ENCODE peak calls at places on chromosomes 13 and 19, in ten cellular contexts. One of them, this sample, is unnamed.
A peak's percentile ranks its signal among the peaks of the same experiment; 100 is the strongest.

GRCh38 chr13:114101831-114102520 is 30.4 kb downstream of the RASA3 start:
- DNase-seq in IMR-90: no peak
- DNase-seq in body of pancreas: no peak
- DNase-seq in lower leg skin: no peak
- DNase-seq in GM12878: no peak
- DNase-seq in esophagus squamous epithelium: no peak
- DNase-seq in thyroid gland: no peak
- DNase-seq in tibial nerve: no peak
- DNase-seq in testis: no peak
- DNase-seq in stomach: no peak
- DNase-seq in this sample: no peak

GRCh38 chr19:5936308-5936980 is 22.4 kb downstream of the CAPS start:
- DNase-seq in IMR-90: no peak
- DNase-seq in body of pancreas: peak; percentile 54
- DNase-seq in lower leg skin: no peak
- DNase-seq in GM12878: no peak
- DNase-seq in esophagus squamous epithelium: no peak
- DNase-seq in thyroid gland: no peak
- DNase-seq in tibial nerve: no peak
- DNase-seq in testis: no peak
- DNase-seq in stomach: no peak
- DNase-seq in this sample: no peak

GRCh38 chr19:36999313-36999712 is 78.9 kb upstream of the ZNF420 start:
- DNase-seq in IMR-90: no peak
- DNase-seq in body of pancreas: no peak
- DNase-seq in lower leg skin: no peak
- DNase-seq in GM12878: no peak
- DNase-seq in esophagus squamous epithelium: no peak
- DNase-seq in thyroid gland: no peak
- DNase-seq in tibial nerve: no peak
- DNase-seq in testis: no peak
- DNase-seq in stomach: no peak
- DNase-seq in this sample: no peak

GRCh38 chr19:12828494-12828893 is 5.9 kb downstream of the RTBDN start:
- DNase-seq in IMR-90: no peak
- DNase-seq in body of pancreas: peak; percentile 54
- DNase-seq in lower leg skin: no peak
- DNase-seq in GM12878: no peak
- DNase-seq in esophagus squamous epithelium: no peak
- DNase-seq in thyroid gland: peak; percentile 16
- DNase-seq in tibial nerve: no peak
- DNase-seq in testis: no peak
- DNase-seq in stomach: peak; percentile 49
- DNase-seq in this sample: no peak

GRCh38 chr19:15251010-15251748 is 18.9 kb upstream of the EPHX3 start:
- DNase-seq in IMR-90: peak; percentile 85
- DNase-seq in body of pancreas: no peak
- DNase-seq in lower leg skin: no peak
- DNase-seq in GM12878: no peak
- DNase-seq in esophagus squamous epithelium: no peak
- DNase-seq in thyroid gland: no peak
- DNase-seq in tibial nerve: no peak
- DNase-seq in testis: no peak
- DNase-seq in stomach: no peak
- DNase-seq in this sample: peak; percentile 55

GRCh38 chr19:41998246-41999020 is 4.4 kb upstream of the ATP1A3 start:
- DNase-seq in IMR-90: peak; percentile 39
- DNase-seq in body of pancreas: peak; percentile 19
- DNase-seq in lower leg skin: no peak
- DNase-seq in GM12878: no peak
- DNase-seq in esophagus squamous epithelium: no peak
- DNase-seq in thyroid gland: peak; percentile 8
- DNase-seq in tibial nerve: no peak
- DNase-seq in testis: peak; percentile 48
- DNase-seq in stomach: peak; percentile 29
- DNase-seq in this sample: no peak

GRCh38 chr19:33868821-33869412 is 72.2 kb downstream of the KCTD15 start:
- DNase-seq in IMR-90: no peak
- DNase-seq in body of pancreas: peak; percentile 31
- DNase-seq in lower leg skin: peak; percentile 82
- DNase-seq in GM12878: no peak
- DNase-seq in esophagus squamous epithelium: no peak
- DNase-seq in thyroid gland: peak; percentile 12
- DNase-seq in tibial nerve: no peak
- DNase-seq in testis: peak; percentile 23
- DNase-seq in stomach: peak; percentile 35
- DNase-seq in this sample: no peak

GRCh38 chr19:17560205-17560595 is 4.8 kb downstream of the COLGALT1 start:
- DNase-seq in IMR-90: peak; percentile 93
- DNase-seq in body of pancreas: peak; percentile 69
- DNase-seq in lower leg skin: no peak
- DNase-seq in GM12878: no peak
- DNase-seq in esophagus squamous epithelium: no peak
- DNase-seq in thyroid gland: no peak
- DNase-seq in tibial nerve: no peak
- DNase-seq in testis: no peak
- DNase-seq in stomach: no peak
- DNase-seq in this sample: no peak

DNA sequence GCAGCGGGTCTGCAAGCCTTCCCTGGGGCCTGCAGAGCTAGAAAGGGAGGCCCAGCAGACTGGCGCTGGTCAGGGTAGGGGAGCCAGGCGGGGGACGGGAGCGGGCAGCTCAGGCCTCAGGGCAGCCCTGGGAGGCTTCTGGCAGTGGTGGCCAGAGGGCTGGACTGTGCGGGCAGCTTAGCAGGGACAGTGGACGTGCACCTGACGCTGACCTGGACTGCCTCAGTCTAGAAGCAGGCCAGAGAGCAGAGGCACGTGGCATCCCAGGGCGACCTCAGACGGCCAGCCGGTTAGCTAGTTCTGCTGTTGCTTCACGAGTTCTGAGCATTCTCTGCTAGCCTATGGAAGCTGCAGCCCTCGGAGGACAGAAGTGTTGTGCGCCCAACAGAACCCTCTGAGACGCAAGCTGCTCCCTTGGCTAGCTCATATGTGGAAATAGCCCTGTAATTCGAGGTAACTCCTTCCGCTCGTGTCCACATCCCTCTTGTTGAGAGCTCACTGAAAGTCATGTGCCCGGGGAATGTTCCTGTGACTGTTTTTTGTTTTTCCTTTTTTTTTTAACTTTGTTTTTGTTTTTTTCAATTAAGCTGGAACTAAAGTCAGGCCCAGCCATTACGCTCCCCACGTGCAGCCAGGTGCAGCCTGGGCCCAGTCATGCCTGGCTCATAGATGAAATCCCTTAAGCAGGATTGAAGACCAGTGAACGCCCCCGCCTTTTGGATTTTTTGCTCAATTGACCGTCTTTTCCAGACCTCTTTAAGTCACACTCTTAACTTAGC is 1.9 kb upstream of the FAM174C start:
- DNase-seq in IMR-90: no peak
- DNase-seq in body of pancreas: no peak
- DNase-seq in lower leg skin: no peak
- DNase-seq in GM12878: no peak
- DNase-seq in esophagus squamous epithelium: no peak
- DNase-seq in thyroid gland: no peak
- DNase-seq in tibial nerve: no peak
- DNase-seq in testis: no peak
- DNase-seq in stomach: no peak
- DNase-seq in this sample: no peak
- TF ChIP-seq POLR2A in IMR-90: peak; percentile 19
- TF ChIP-seq POLR2A in body of pancreas: peak; percentile 19
- TF ChIP-seq POLR2A in lower leg skin: no peak
- TF ChIP-seq POLR2A in GM12878: peak; percentile 77
- TF ChIP-seq POLR2A in esophagus squamous epithelium: no peak
- TF ChIP-seq POLR2A in thyroid gland: no peak
- TF ChIP-seq POLR2A in tibial nerve: no peak
- TF ChIP-seq POLR2A in testis: no peak
- TF ChIP-seq POLR2A in stomach: no peak
- TF ChIP-seq POLR2A in this sample: no peak

DNA sequence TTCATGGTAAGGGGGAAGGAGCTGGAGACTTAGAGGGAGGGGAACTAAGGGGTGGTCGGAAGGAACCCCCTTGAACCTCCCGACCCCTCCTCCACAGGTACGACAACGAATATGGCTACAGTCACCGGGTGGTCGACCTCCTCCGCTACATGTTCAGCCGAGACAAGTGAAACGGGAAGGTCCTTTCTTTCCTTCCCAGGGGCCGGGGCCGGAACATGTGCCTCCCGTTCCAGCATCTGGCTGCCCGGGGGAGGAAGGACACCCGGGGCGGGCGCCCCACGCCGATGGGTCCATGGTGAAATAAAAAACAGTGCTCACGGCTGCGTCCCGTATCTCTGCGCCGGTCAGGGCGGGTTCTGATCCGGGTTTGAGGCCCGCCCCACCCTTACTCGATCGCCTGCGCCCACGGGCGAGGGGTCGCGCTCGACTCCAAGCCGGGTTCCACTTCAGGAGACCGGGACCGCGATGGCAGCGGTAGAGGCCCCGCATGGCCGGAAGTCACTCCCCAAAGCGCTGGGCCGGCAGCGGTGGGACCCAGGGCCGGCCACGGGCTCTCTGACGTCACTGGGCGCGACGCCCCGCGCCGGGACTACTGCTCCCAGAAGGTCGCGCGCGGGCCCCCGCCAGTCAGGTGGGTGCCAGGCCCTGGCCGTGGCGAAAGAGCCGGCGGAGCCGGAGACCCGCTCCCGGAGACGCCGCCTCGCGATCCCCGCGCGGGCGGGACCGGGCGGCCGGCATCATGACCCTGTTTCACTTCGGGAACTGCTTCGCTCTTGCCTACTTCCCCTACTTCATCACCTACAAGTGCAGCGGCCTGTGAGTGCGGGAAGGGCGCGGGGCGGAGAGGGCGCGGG is at the start of gene TMEM147:
- DNase-seq in IMR-90: peak; percentile 85
- DNase-seq in body of pancreas: peak; percentile 94
- DNase-seq in lower leg skin: peak; percentile 98
- DNase-seq in GM12878: no peak
- DNase-seq in esophagus squamous epithelium: peak; percentile 44
- DNase-seq in thyroid gland: peak; percentile 95
- DNase-seq in tibial nerve: peak; percentile 87
- DNase-seq in testis: peak; percentile 96
- DNase-seq in stomach: peak; percentile 94
- DNase-seq in this sample: peak; percentile 100
- TF ChIP-seq POLR2A in IMR-90: peak; percentile 90
- TF ChIP-seq POLR2A in body of pancreas: peak; percentile 77
- TF ChIP-seq POLR2A in lower leg skin: no peak
- TF ChIP-seq POLR2A in GM12878: peak; percentile 93
- TF ChIP-seq POLR2A in esophagus squamous epithelium: peak; percentile 66
- TF ChIP-seq POLR2A in thyroid gland: peak; percentile 78
- TF ChIP-seq POLR2A in tibial nerve: peak; percentile 49
- TF ChIP-seq POLR2A in testis: no peak
- TF ChIP-seq POLR2A in stomach: no peak
- TF ChIP-seq POLR2A in this sample: peak; percentile 78

DNA sequence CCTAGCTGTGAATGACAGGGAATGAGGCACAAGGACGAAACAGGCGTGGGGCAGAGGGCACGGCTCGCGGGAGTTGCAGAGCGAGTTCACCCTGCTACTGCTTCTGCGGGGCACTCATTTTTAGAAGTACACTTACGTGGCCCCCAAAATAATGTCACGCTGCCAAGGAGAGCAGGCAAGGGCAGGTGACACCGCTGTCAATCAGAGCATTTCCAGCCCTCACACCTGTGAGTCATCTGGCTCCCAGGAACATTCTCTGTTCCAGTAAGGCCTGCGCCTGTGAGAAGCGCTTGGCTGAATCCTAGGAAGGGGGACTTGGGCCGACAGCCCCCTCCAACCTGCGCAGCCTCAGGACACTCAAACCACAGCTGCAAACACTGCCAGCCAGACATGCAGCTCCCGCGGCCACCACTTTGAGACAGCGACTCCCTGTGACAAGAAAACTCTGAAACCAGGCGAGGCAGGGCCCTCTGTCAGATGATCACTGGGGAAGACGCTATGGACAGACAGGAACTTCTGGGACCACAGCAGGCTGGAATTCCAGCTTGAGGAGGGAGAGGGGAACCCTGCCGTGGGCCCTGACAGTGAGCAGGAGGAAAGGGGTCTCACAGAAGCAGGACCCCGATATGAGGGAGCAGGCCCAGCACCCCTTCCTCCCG is 12.7 kb downstream of the DOT1L start:
- DNase-seq in IMR-90: no peak
- DNase-seq in body of pancreas: no peak
- DNase-seq in lower leg skin: no peak
- DNase-seq in GM12878: no peak
- DNase-seq in esophagus squamous epithelium: no peak
- DNase-seq in thyroid gland: peak; percentile 93
- DNase-seq in tibial nerve: no peak
- DNase-seq in testis: no peak
- DNase-seq in stomach: no peak
- DNase-seq in this sample: no peak
- TF ChIP-seq POLR2A in IMR-90: no peak
- TF ChIP-seq POLR2A in body of pancreas: no peak
- TF ChIP-seq POLR2A in lower leg skin: no peak
- TF ChIP-seq POLR2A in GM12878: no peak
- TF ChIP-seq POLR2A in esophagus squamous epithelium: no peak
- TF ChIP-seq POLR2A in thyroid gland: no peak
- TF ChIP-seq POLR2A in tibial nerve: no peak
- TF ChIP-seq POLR2A in testis: no peak
- TF ChIP-seq POLR2A in stomach: no peak
- TF ChIP-seq POLR2A in this sample: no peak

GRCh38 chr13:26678796-26679195 is 81.8 kb downstream of the GPR12 start:
- DNase-seq in IMR-90: no peak
- DNase-seq in body of pancreas: no peak
- DNase-seq in lower leg skin: no peak
- DNase-seq in GM12878: no peak
- DNase-seq in esophagus squamous epithelium: no peak
- DNase-seq in thyroid gland: no peak
- DNase-seq in tibial nerve: no peak
- DNase-seq in testis: no peak
- DNase-seq in stomach: no peak
- DNase-seq in this sample: no peak

GRCh38 chr13:26679411-26679810 is 81.2 kb downstream of the GPR12 start:
- DNase-seq in IMR-90: peak; percentile 81
- DNase-seq in body of pancreas: no peak
- DNase-seq in lower leg skin: no peak
- DNase-seq in GM12878: no peak
- DNase-seq in esophagus squamous epithelium: no peak
- DNase-seq in thyroid gland: no peak
- DNase-seq in tibial nerve: no peak
- DNase-seq in testis: no peak
- DNase-seq in stomach: no peak
- DNase-seq in this sample: no peak

GRCh38 chr13:26681036-26681435 is 79.5 kb downstream of the GPR12 start:
- DNase-seq in IMR-90: no peak
- DNase-seq in body of pancreas: no peak
- DNase-seq in lower leg skin: no peak
- DNase-seq in GM12878: no peak
- DNase-seq in esophagus squamous epithelium: no peak
- DNase-seq in thyroid gland: no peak
- DNase-seq in tibial nerve: no peak
- DNase-seq in testis: no peak
- DNase-seq in stomach: no peak
- DNase-seq in this sample: no peak

GRCh38 chr13:26678330-26678729 is 82.3 kb downstream of the GPR12 start:
- DNase-seq in IMR-90: no peak
- DNase-seq in body of pancreas: no peak
- DNase-seq in lower leg skin: no peak
- DNase-seq in GM12878: no peak
- DNase-seq in esophagus squamous epithelium: no peak
- DNase-seq in thyroid gland: no peak
- DNase-seq in tibial nerve: no peak
- DNase-seq in testis: no peak
- DNase-seq in stomach: no peak
- DNase-seq in this sample: no peak

GRCh38 chr13:26679945-26680516 is 80.6 kb downstream of the GPR12 start:
- DNase-seq in IMR-90: peak; percentile 54
- DNase-seq in body of pancreas: no peak
- DNase-seq in lower leg skin: no peak
- DNase-seq in GM12878: no peak
- DNase-seq in esophagus squamous epithelium: no peak
- DNase-seq in thyroid gland: peak; percentile 63
- DNase-seq in tibial nerve: no peak
- DNase-seq in testis: no peak
- DNase-seq in stomach: no peak
- DNase-seq in this sample: no peak
- TF ChIP-seq POLR2A in IMR-90: no peak
- TF ChIP-seq POLR2A in body of pancreas: no peak
- TF ChIP-seq POLR2A in lower leg skin: no peak
- TF ChIP-seq POLR2A in GM12878: no peak
- TF ChIP-seq POLR2A in esophagus squamous epithelium: no peak
- TF ChIP-seq POLR2A in thyroid gland: peak; percentile 24
- TF ChIP-seq POLR2A in tibial nerve: no peak
- TF ChIP-seq POLR2A in testis: no peak
- TF ChIP-seq POLR2A in stomach: no peak
- TF ChIP-seq POLR2A in this sample: no peak